ENCODE peak calls at places on chromosomes 5 and 9, in eight cellular contexts. X, P, H, V, R, W, S and M are unnamed samples.

GRCh38 chr9:27212621-27213020 is 84.3 kb downstream of the EQTN start:
- DNase-seq in H (no peak), P (no peak), X (no peak), S (no peak), W (no peak), R (no peak), V (no peak), M (no peak)

GRCh38 chr5:93107141-93107540 is 473.9 kb downstream of the NR2F1-AS1 start:
- DNase-seq in R (no peak), P (no peak), X (no peak), V (no peak), H (no peak), W (no peak), S (no peak), M (no peak)

GRCh38 chr9:2479056-2479565 is 142.5 kb upstream of the VLDLR start:
- DNase-seq in H (no peak), S (no peak), V (no peak), X (no peak), R (no peak), P (no peak), W (no peak), M (no peak)

GRCh38 chr9:37706290-37706689 is 47.3 kb upstream of the TRMT10B start:
- DNase-seq in H (no peak), W (no peak), S (no peak), V (no peak), P (no peak), R (no peak), X (no peak), M (no peak)

GRCh38 chr9:36905101-36906066 is 128.7 kb downstream of the PAX5 start:
- DNase-seq in W (no peak), S (no peak), R (no peak), H (no peak), X (no peak), P (no peak), V (peak), M (no peak)

GRCh38 chr9:6870149-6870548 is 112.4 kb downstream of the KDM4C start:
- DNase-seq in V (no peak), W (no peak), R (no peak), X (no peak), P (no peak), S (no peak), H (no peak), M (no peak)

GRCh38 chr5:55920784-55921183 is 69.6 kb downstream of the IL31RA start:
- DNase-seq in V (no peak), X (no peak), R (peak), H (no peak), W (no peak), S (no peak), P (no peak), M (peak)

GRCh38 chr5:68352166-68352565 is 136.6 kb downstream of the PIK3R1 start:
- DNase-seq in R (no peak), X (no peak), P (no peak), W (no peak), V (no peak), S (no peak), H (no peak), M (no peak)

GRCh38 chr5:79021753-79022152 is 36.6 kb upstream of the ARSB start:
- DNase-seq in H (no peak), P (no peak), R (no peak), S (no peak), X (no peak), W (no peak), V (no peak), M (no peak)

GRCh38 chr9:5688109-5688508 is 59.2 kb downstream of the RIC1 start:
- DNase-seq in S (peak), X (no peak), P (no peak), W (no peak), H (no peak), V (no peak), R (no peak), M (peak)

GRCh38 chr9:121721770-121722169 is 70.3 kb downstream of the DAB2IP start:
- DNase-seq in S (no peak), W (no peak), R (no peak), H (no peak), V (no peak), X (no peak), P (no peak), M (no peak)

GRCh38 chr9:127721391-127721821 is 5.5 kb downstream of the TTC16 start:
- DNase-seq in V (no peak), P (no peak), X (no peak), H (no peak), S (no peak), W (no peak), R (no peak), M (peak)

GRCh38 chr9:114302727-114303126 is 20.2 kb upstream of the ORM1 start:
- DNase-seq in P (no peak), R (no peak), V (peak), X (no peak), S (no peak), H (no peak), W (no peak), M (no peak)

GRCh38 chr9:77708416-77708815 is 60.3 kb upstream of the GNA14 start:
- DNase-seq in H (no peak), X (no peak), W (no peak), S (no peak), V (no peak), P (no peak), R (peak), M (peak)

GRCh38 chr9:76891874-76892273 is 14.0 kb downstream of the PRUNE2 start:
- DNase-seq in R (no peak), V (no peak), W (no peak), H (no peak), P (no peak), X (no peak), S (no peak), M (no peak)

GRCh38 chr5:43273552-43273951 is 39.7 kb downstream of the HMGCS1 start:
- DNase-seq in X (no peak), W (no peak), S (no peak), H (no peak), R (no peak), V (no peak), P (no peak), M (no peak)